ENCODE peak calls at places on chromosomes 11 and 22, in seven cellular contexts. T is transverse colon, Q is SJSA1, L is IMR-90, D is body of pancreas, I is neuronal stem cell, C is right atrium auricular region. A is an unnamed sample.

GRCh38 chr22:36544107-36544620 is 15.2 kb upstream of the EIF3D start:
- DNase-seq in T (no peak), Q (no peak), L (peak; percentile 74), D (no peak), I (no peak), C (no peak), A (no peak)

GRCh38 chr11:69881467-69882269 is 62.5 kb upstream of the FGF3 start:
- DNase-seq in T (no peak), Q (no peak), L (no peak), D (no peak), I (no peak), C (no peak), A (no peak)

GRCh38 chr22:48091656-48092223 is 1329.3 kb downstream of the TBC1D22A start:
- DNase-seq in T (no peak), Q (no peak), L (no peak), D (no peak), I (no peak), C (no peak), A (no peak)

GRCh38 chr11:1197431-1197885 is 25.4 kb upstream of the MUC5B start:
- DNase-seq in T (peak; percentile 5), Q (no peak), L (no peak), D (peak; percentile 3), I (no peak), C (no peak), A (no peak)

GRCh38 chr11:106988151-106988806 is 30.0 kb downstream of the GUCY1A2 start:
- DNase-seq in T (no peak), Q (no peak), L (peak; percentile 1), D (peak; percentile 5), I (no peak), C (no peak), A (no peak)

GRCh38 chr11:9861860-9862725 is 198.2 kb downstream of the SWAP70 start:
- DNase-seq in T (peak; percentile 57), Q (peak; percentile 70), L (peak; percentile 75), D (peak; percentile 55), I (peak; percentile 44), C (no peak), A (no peak)

GRCh38 chr11:106496677-106497076 is 419.2 kb downstream of the AASDHPPT start:
- DNase-seq in T (no peak), Q (no peak), L (peak; percentile 66), D (no peak), I (no peak), C (no peak), A (no peak)

GRCh38 chr11:76592025-76592914 is 78.3 kb downstream of the LRRC32 start:
- DNase-seq in T (no peak), Q (no peak), L (no peak), D (no peak), I (no peak), C (no peak), A (no peak)

GRCh38 chr11:75946531-75947530 is 131.8 kb downstream of the UVRAG start:
- DNase-seq in T (no peak), Q (no peak), L (peak; percentile 60), D (peak; percentile 18), I (no peak), C (no peak), A (no peak)

GRCh38 chr11:2396471-2396870 is 4.1 kb upstream of the TSSC4 start:
- DNase-seq in T (no peak), Q (no peak), L (no peak), D (no peak), I (no peak), C (no peak), A (no peak)

GRCh38 chr11:45385844-45386243 is 99.7 kb upstream of the SYT13 start:
- DNase-seq in T (no peak), Q (no peak), L (no peak), D (no peak), I (no peak), C (no peak), A (no peak)

GRCh38 chr11:117877120-117877784 is 794 bp upstream of the FXYD6 start:
- DNase-seq in T (no peak), Q (no peak), L (no peak), D (no peak), I (no peak), C (peak; percentile 77), A (no peak)

GRCh38 chr11:126338346-126339055 is 17.0 kb upstream of the ST3GAL4 start:
- DNase-seq in T (no peak), Q (no peak), L (no peak), D (no peak), I (no peak), C (no peak), A (no peak)

GRCh38 chr11:61497876-61498275 is 10.7 kb upstream of the LRRC10B start:
- DNase-seq in T (no peak), Q (no peak), L (no peak), D (no peak), I (no peak), C (no peak), A (no peak)

GRCh38 chr11:61162092-61162935 is 1.1 kb upstream of the VPS37C start:
- DNase-seq in T (peak; percentile 47), Q (no peak), L (peak; percentile 44), D (peak; percentile 89), I (no peak), C (no peak), A (no peak)

GRCh38 chr11:9763301-9763700 is 99.4 kb downstream of the SWAP70 start:
- DNase-seq in T (no peak), Q (no peak), L (no peak), D (no peak), I (no peak), C (no peak), A (no peak)

GRCh38 chr11:11533057-11533456 is 88.7 kb downstream of the GALNT18 start:
- DNase-seq in T (no peak), Q (no peak), L (no peak), D (no peak), I (no peak), C (no peak), A (no peak)

GRCh38 chr11:783581-784015 is 6.3 kb downstream of the CEND1 start:
- DNase-seq in T (peak; percentile 82), Q (no peak), L (peak; percentile 96), D (peak; percentile 93), I (peak; percentile 70), C (peak; percentile 83), A (peak; percentile 89)

GRCh38 chr11:692824-693414 is 2.1 kb downstream of the DEAF1 start:
- DNase-seq in T (no peak), Q (no peak), L (no peak), D (no peak), I (no peak), C (no peak), A (no peak)

GRCh38 chr22:36641902-36642640 is 61.5 kb downstream of the CACNG2 start:
- DNase-seq in T (no peak), Q (no peak), L (peak; percentile 36), D (no peak), I (no peak), C (no peak), A (no peak)

GRCh38 chr11:68403831-68404230 is 56.7 kb upstream of the PPP6R3 start:
- DNase-seq in T (no peak), Q (no peak), L (no peak), D (no peak), I (no peak), C (no peak), A (no peak)

GRCh38 chr11:7605544-7605943 is 67.8 kb downstream of the CYB5R2 start:
- DNase-seq in T (no peak), Q (no peak), L (peak; percentile 62), D (peak; percentile 18), I (no peak), C (no peak), A (no peak)

GRCh38 chr11:789951-790350 is at the start of gene CEND1:
- DNase-seq in T (no peak), Q (no peak), L (peak; percentile 54), D (no peak), I (peak; percentile 51), C (no peak), A (no peak)

GRCh38 chr11:5967708-5968107 is 586 bp downstream of the OR56A5 start:
- DNase-seq in T (no peak), Q (no peak), L (no peak), D (no peak), I (no peak), C (no peak), A (no peak)

DNA sequence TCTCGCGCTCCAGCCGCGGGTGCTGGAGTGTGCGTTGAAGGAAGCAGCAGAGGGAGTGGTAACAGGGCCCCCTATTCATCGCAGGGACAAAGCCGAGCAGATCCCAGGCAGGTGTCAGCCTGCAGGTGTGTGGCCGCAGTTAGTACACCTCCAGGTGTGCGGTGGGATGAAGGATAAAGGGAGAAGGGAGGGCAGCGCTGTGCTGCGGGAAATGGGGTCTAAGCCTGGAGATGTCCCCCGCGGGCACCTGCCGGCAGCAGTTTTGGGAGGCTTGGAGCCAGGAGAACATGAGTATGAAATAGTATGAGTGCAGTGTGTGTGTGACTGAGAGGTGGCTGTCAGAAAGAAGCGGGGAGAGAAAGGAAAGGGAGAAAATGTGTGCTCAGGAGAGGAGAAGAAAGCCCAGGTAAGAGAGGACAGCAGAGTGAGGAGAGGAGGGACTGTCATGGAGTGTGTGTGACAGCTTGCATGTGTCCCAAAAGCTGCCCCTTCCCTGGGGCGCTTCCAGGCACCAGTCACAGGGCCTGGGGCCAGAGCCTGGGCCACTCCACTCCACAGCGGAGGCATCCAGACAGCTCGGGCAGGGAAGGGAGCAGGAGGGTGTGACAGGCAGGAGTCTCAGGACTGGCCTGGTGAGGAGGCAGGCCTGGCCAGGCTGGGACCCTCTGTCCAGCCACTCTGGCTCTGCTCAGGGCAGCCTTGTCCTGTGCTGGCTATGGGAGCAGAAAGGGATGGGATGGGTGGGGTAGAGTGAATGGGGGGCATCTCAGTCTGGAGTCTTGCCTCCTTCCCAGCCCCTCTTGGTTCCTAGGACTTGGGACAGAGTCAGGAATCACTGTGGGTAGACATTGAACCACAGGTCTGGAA is 831 bp downstream of the MMP11 start:
- DNase-seq in T (no peak), Q (no peak), L (no peak), D (no peak), I (no peak), C (no peak), A (no peak)
- H3K4me3 ChIP-seq in T (peak overlapping the region; percentile 53), Q (peak overlapping the region; percentile 51), L (peak overlapping the region; percentile 41), D (no peak overlapping the region), I (peak overlapping the region; percentile 51), C (peak overlapping the region; percentile 41), A (peak overlapping the region; percentile 60)

GRCh38 chr22:29661355-29661754 is 57.9 kb downstream of the NF2 start:
- DNase-seq in T (no peak), Q (no peak), L (peak; percentile 58), D (no peak), I (no peak), C (no peak), A (no peak)
- H3K27ac ChIP-seq in T (no peak overlapping the region), Q (no peak overlapping the region), L (no peak overlapping the region), D (no peak overlapping the region), I (no peak overlapping the region), C (no peak overlapping the region), A (no peak overlapping the region)

GRCh38 chr11:97850726-97851125 is 1170.0 kb upstream of the CNTN5 start:
- DNase-seq in T (no peak), Q (no peak), L (no peak), D (no peak), I (peak; percentile 23), C (no peak), A (no peak)
- H3K9me3 ChIP-seq in T (no peaks in the 10 kb centered on the region), Q (no peaks in the 10 kb centered on the region), L (no peaks in the 10 kb centered on the region), D (no peaks in the 10 kb centered on the region), I (no peaks in the 10 kb centered on the region), C (no peaks in the 10 kb centered on the region), A (peaks cover 2% of the 10 kb centered on the region)

DNA sequence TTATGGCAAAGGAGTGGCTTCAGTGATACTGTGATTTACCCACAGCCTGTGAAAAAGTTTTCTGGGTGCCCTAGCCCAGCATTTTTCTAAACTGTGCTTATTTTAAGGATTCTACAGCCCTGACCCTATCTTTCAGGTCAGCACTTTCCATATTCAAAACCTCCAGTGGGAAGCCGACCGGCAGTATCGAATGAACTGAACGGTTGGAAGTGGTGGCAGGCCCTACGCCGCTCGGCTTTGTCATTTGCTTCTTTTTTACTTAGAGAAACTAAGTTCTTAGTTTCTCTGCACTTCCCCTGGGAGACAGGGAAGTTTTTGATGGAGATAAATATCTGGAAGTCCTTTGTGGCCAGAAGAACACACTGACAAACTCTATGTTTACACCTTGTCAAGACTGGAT is 994 bp downstream of the GLB1L2 start:
- DNase-seq in T (no peak), Q (no peak), L (no peak), D (no peak), I (no peak), C (no peak), A (no peak)
- H3K4me3 ChIP-seq in T (peak overlapping the region; percentile 81), Q (no peak overlapping the region), L (no peak overlapping the region), D (no peak overlapping the region), I (peak overlapping the region; percentile 58), C (no peak overlapping the region), A (no peak overlapping the region)